ENCODE peak calls at places on chromosomes 11 and 22, in five cellular contexts. J, Y, E, K and L are unnamed samples. For H3K9me3, the result is how much of the 10 kb centered on the place peaks cover.

GRCh38 chr11:122097419-122098001 is 18.5 kb downstream of the BLID start:
- DNase-seq in J (no peak), Y (no peak), E (no peak), K (peak), L (no peak)

GRCh38 chr11:72038491-72038890 is 39.8 kb downstream of the IL18BP start:
- DNase-seq in J (peak), Y (peak), E (peak), K (no peak), L (no peak)

GRCh38 chr11:93476796-93477195 is 66.4 kb downstream of the SMCO4 start:
- DNase-seq in J (no peak), Y (no peak), E (no peak), K (peak), L (no peak)

GRCh38 chr11:63769044-63769718 is 606 bp upstream of the ZFTA start:
- DNase-seq in J (peak), Y (peak), E (peak), K (no peak), L (peak)

GRCh38 chr22:46948411-46949144 is 186.1 kb downstream of the TBC1D22A start:
- DNase-seq in J (no peak), Y (no peak), E (no peak), K (no peak), L (no peak)

GRCh38 chr11:64152841-64153691 is 12.8 kb downstream of the MACROD1 start:
- DNase-seq in J (peak), Y (peak), E (peak), K (no peak), L (peak)

GRCh38 chr11:13278620-13279486 is 1.3 kb downstream of the BMAL1 start:
- DNase-seq in J (peak), Y (peak), E (peak), K (no peak), L (peak)

GRCh38 chr11:120566176-120566575 is 54.6 kb downstream of the GRIK4 start:
- DNase-seq in J (no peak), Y (no peak), E (no peak), K (peak), L (peak)

GRCh38 chr22:31086703-31087330 is 5.7 kb downstream of the SMTN start:
- DNase-seq in J (no peak), Y (no peak), E (no peak), K (no peak), L (no peak)

GRCh38 chr22:31271026-31271425 is 21.3 kb downstream of the PIK3IP1 start:
- DNase-seq in J (no peak), Y (no peak), E (no peak), K (no peak), L (no peak)

GRCh38 chr22:45837507-45837906 is 139.5 kb downstream of the WNT7B start:
- DNase-seq in J (no peak), Y (no peak), E (no peak), K (no peak), L (no peak)

GRCh38 chr11:6554828-6555706 is 48.3 kb downstream of the RRP8 start:
- DNase-seq in J (no peak), Y (no peak), E (no peak), K (no peak), L (no peak)

GRCh38 chr22:42719133-42719532 is 1.5 kb downstream of the A4GALT start:
- DNase-seq in J (no peak), Y (no peak), E (no peak), K (no peak), L (no peak)

GRCh38 chr11:63851354-63851753 is 12.4 kb downstream of the MARK2 start:
- DNase-seq in J (no peak), Y (no peak), E (no peak), K (no peak), L (no peak)

GRCh38 chr11:1559103-1559951 is 12.7 kb downstream of the DUSP8 start:
- DNase-seq in J (peak), Y (peak), E (peak), K (peak), L (no peak)

GRCh38 chr11:118078972-118079411 is 2.1 kb downstream of the TMPRSS4 start:
- DNase-seq in J (no peak), Y (peak), E (no peak), K (no peak), L (no peak)

GRCh38 chr11:68424981-68425865 is 35.3 kb upstream of the PPP6R3 start:
- DNase-seq in J (no peak), Y (no peak), E (no peak), K (no peak), L (no peak)

GRCh38 chr22:42353883-42354727 is 78.1 kb downstream of the NFAM1 start:
- DNase-seq in J (no peak), Y (no peak), E (no peak), K (no peak), L (peak)

DNA sequence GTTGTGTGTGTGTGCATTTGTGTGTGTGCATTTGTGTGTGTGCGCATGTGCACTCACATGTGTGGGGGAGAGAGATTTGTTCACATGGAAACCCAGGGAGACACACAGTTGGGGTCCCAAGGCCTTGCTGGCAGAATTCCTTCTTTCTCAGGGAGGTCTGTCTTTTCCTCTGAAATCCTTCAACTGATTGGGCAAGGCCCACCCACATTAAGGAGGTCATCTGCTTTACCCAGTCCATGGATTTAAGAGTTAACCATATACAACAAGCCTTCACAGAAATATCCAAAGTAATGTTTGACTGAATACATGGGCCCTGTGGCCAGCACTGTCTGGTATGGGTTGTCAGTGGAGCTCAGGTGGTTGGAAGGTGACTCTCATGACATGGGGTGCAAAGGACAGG is 641.4 kb downstream of the BRD1 start:
- DNase-seq in J (no peak), Y (no peak), E (no peak), K (no peak), L (no peak)
- H3K9me3 ChIP-seq in J (under half), Y (under half), E (under half), K (under half), L (under half)

GRCh38 chr22:17881366-17881765 is 107.1 kb upstream of the BID start:
- DNase-seq in J (peak), Y (no peak), E (no peak), K (no peak), L (no peak)

GRCh38 chr22:17884084-17884483 is 109.8 kb upstream of the BID start:
- DNase-seq in J (peak), Y (no peak), E (no peak), K (no peak), L (no peak)

GRCh38 chr22:17882162-17882561 is 107.9 kb upstream of the BID start:
- DNase-seq in J (peak), Y (no peak), E (no peak), K (no peak), L (no peak)

GRCh38 chr22:17883356-17883755 is 109.1 kb upstream of the BID start:
- DNase-seq in J (peak), Y (no peak), E (no peak), K (no peak), L (no peak)

GRCh38 chr22:17882727-17883126 is 108.5 kb upstream of the BID start:
- DNase-seq in J (peak), Y (no peak), E (peak), K (no peak), L (no peak)
- TF ChIP-seq CTCF in J (no peak), Y (no peak), E (no peak), K (no peak), L (no peak)

GRCh38 chr11:2650343-2650867 is 49.4 kb downstream of the KCNQ1OT1 start:
- DNase-seq in J (no peak), Y (no peak), E (no peak), K (no peak), L (no peak)
- H3K9me3 ChIP-seq in J (under half), Y (half or more), E (half or more), K (under half), L (under half)

DNA sequence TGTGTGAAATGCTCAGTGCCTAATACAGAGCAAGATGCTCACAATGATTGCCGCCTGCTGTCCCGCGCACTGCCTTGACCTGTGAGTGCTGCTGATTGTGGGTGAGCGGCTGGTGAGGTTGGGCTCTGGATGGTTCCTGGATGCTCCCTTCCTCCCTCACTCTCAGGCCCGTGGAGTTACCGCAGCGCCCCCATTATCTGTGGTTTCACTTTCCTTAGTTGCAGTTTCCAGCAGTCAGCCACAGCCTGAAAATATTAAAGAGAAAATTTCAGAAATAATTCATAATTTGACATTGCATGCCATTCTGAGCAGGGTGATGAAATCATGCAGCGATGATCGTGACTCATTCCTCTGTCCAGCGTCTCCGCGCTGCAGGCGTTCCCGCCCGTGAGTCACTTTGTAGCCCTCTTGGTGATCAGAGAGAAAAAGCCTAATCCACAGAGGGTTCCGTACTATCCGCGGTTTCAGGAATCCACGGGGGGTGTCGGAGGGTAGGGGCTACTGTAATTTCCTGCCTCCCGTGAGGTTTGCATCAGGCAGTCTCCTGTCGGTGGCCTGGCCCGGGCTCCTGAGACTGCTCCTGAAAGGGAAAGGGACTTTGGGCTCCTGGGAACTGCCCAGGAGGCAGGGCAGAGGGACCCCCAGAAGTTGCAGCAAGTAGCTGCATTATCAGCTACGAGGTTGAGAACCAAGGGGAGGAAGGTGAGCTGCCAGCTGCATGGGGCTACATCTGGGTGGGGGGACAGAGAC is 10.6 kb downstream of the RPL3 start:
- DNase-seq in J (peak), Y (peak), E (peak), K (no peak), L (no peak)
- TF ChIP-seq CTCF in J (no peak), Y (no peak), E (no peak), K (no peak), L (no peak)

GRCh38 chr11:40417627-40418026 is 1041.8 kb downstream of the LRRC4C start:
- DNase-seq in J (no peak), Y (no peak), E (no peak), K (no peak), L (no peak)
- H3K9me3 ChIP-seq in J (under half), Y (under half), E (under half), K (under half), L (under half)

DNA sequence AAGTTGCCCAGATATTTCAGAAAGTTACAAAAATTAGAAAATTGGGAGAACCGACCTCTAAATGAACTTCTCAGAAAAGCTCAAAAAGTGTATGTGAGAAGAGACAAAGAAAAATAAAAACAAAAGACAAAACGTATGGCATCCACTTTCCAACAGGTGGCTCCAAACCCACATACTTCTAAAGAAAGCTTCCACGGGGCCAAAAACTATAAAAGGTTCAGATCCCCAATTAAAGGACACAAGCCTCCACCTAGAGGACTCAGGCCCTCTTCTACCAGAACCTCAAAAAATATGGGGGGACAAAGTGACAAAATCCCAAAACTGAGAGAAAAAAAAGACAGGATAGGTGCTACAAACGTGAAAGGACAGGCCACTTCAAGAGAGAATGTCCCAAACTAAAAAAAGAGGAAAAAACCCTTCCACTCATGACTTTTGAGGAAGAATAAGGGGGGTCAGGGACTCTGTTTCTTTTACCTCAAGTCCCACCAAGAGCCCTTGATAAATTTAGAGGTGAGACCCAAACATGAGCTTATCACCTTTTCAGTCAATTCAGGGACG is 8.8 kb downstream of the SCGB2A1 start:
- DNase-seq in J (no peak), Y (no peak), E (no peak), K (no peak), L (no peak)
- TF ChIP-seq CTCF in J (no peak), Y (peak), E (peak), K (peak), L (peak)

GRCh38 chr11:37689951-37690350 is 1091.9 kb upstream of the RAG2 start:
- DNase-seq in J (no peak), Y (no peak), E (no peak), K (no peak), L (no peak)
- H3K9me3 ChIP-seq in J (under half), Y (under half), E (under half), K (under half), L (under half)

GRCh38 chr11:62137881-62138629 is 14.2 kb downstream of the INCENP start:
- DNase-seq in J (no peak), Y (no peak), E (no peak), K (no peak), L (no peak)

GRCh38 chr11:62139526-62140301 is 15.9 kb downstream of the INCENP start:
- DNase-seq in J (no peak), Y (no peak), E (no peak), K (no peak), L (no peak)

GRCh38 chr11:62140302-62141110 is 16.7 kb downstream of the INCENP start:
- DNase-seq in J (no peak), Y (no peak), E (no peak), K (no peak), L (no peak)

GRCh38 chr11:62137276-62137861 is 13.6 kb downstream of the INCENP start:
- DNase-seq in J (no peak), Y (no peak), E (no peak), K (no peak), L (no peak)

GRCh38 chr11:62138630-62139425 is 15.0 kb downstream of the INCENP start:
- DNase-seq in J (no peak), Y (no peak), E (no peak), K (no peak), L (no peak)
- TF ChIP-seq CTCF in J (no peak), Y (no peak), E (no peak), K (no peak), L (no peak)